ENCODE peak calls at places on chromosome 15, in five cellular contexts. N is OCI-LY7, I is heart right ventricle, P is fibroblast of mammary gland, U is omental fat pad. A is an unnamed sample.

GRCh38 chr15:71338251-71338650 is 223.0 kb downstream of the THSD4 start:
- DNase-seq in U (no peak), N (no peak), P (no peak), I (peak), A (no peak)

GRCh38 chr15:66682246-66682645 is 19.8 kb upstream of the SMAD6 start:
- DNase-seq in N (no peak), I (no peak), U (no peak), P (no peak), A (no peak)

GRCh38 chr15:96326551-96327154 is 3.8 kb upstream of the NR2F2 start:
- DNase-seq in U (no peak), N (no peak), P (peak), I (no peak), A (no peak)

GRCh38 chr15:77966540-77967290 is 110.8 kb downstream of the TBC1D2B start:
- DNase-seq in U (no peak), N (peak), I (peak), P (peak), A (no peak)

GRCh38 chr15:74203914-74204431 is 1.4 kb upstream of the STRA6 start:
- DNase-seq in P (peak), I (peak), N (no peak), U (no peak), A (no peak)

GRCh38 chr15:40320931-40321371 is 2.5 kb upstream of the INAFM2 start:
- DNase-seq in U (no peak), I (peak), N (peak), P (peak), A (peak)

GRCh38 chr15:64855206-64856000 is 13.7 kb downstream of the PLEKHO2 start:
- DNase-seq in I (no peak), N (no peak), U (no peak), P (no peak), A (no peak)

GRCh38 chr15:48177383-48177874 is 666 bp downstream of the MYEF2 start:
- DNase-seq in I (peak), U (no peak), N (peak), P (peak), A (no peak)

GRCh38 chr15:35626984-35627383 is 81.0 kb upstream of the DPH6 start:
- DNase-seq in I (no peak), P (no peak), U (no peak), N (no peak), A (no peak)

GRCh38 chr15:53978248-53978906 is at the start of gene UNC13C:
- DNase-seq in N (no peak), P (no peak), I (peak), U (no peak), A (no peak)

GRCh38 chr15:39756806-39757522 is 25.7 kb downstream of the FSIP1 start:
- DNase-seq in P (peak), N (peak), U (no peak), I (peak), A (no peak)

GRCh38 chr15:47548986-47549385 is 168.3 kb upstream of the SEMA6D start:
- DNase-seq in U (no peak), N (no peak), I (no peak), P (no peak), A (no peak)

GRCh38 chr15:41233367-41233771 is 2.3 kb downstream of the CHP1 start:
- DNase-seq in N (no peak), U (no peak), I (no peak), P (peak), A (no peak)

GRCh38 chr15:92914768-92915221 is 14.7 kb downstream of the CHD2 start:
- DNase-seq in N (no peak), I (no peak), P (no peak), U (no peak), A (no peak)

GRCh38 chr15:92663250-92663951 is 7.8 kb upstream of the FAM174B start:
- DNase-seq in N (no peak), P (no peak), U (no peak), I (no peak), A (no peak)

GRCh38 chr15:55403531-55403930 is 4.6 kb downstream of the CCPG1 start:
- DNase-seq in N (peak), P (peak), I (no peak), U (no peak), A (no peak)

GRCh38 chr15:34367128-34368081 is at the start of gene LPCAT4:
- DNase-seq in U (peak), I (peak), N (peak), P (peak), A (peak)

GRCh38 chr15:80609111-80609510 is 86.0 kb upstream of the ABHD17C start:
- DNase-seq in P (no peak), I (no peak), U (no peak), N (no peak), A (no peak)

DNA sequence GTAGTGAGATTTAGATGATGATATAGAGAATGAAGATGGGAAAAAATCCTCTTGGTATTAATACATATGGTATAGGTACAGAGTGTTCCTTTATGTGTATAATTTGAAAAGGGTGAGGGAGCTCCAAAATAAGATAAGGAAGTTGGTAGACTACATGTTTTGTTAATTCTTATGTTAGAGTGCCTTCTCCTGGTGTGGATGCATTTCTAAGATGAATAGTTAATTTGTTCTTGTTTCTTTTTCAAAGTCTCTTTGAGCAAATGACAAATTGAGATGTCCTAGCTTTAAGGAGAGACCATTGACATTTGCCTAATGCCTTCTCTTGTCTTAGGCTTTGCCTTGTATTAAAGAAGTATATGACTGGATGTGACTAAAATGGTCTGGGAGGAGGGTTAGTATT is 34.1 kb downstream of the AKAP13 start:
- DNase-seq in I (no peak), N (no peak), U (no peak), P (peak), A (no peak)
- TF ChIP-seq CTCF in I (no peak), N (peak), U (no peak), P (peak), A (peak)

DNA sequence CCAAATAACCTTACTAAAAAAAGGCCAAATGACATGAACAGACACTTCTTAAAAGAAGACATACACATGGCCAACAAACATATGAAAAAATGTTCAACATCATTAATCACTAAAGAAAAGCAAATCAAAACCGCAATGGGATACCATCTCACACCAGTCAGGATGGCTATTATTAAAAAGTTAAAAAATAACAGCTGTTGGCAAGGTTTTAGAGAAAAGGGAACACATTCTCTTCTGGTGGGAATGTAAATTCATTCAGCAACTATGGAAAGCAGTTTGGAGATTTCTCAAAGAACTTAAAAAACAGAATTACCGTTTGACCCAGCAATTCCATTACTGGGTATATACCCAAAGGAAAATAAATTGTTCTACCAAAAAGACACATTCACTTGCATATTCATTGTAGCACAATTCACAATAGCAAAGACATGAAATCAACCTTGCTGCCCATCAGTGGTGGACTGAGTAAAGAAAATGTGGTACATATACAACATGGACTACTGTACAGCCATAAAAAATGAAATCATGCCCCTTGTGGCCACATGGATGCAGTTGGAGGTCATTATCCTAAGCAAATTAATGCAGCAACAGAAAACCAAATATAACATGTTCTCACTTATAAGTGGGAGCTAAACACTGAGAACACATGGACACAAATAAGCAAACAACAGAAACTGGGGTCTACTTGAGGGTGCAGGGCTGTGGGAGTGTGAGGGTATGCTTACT is 190.7 kb upstream of the MCTP2 start:
- DNase-seq in N (no peak), I (no peak), P (peak), U (no peak), A (no peak)
- TF ChIP-seq CTCF in N (peak), I (no peak), P (peak), U (no peak), A (no peak)

GRCh38 chr15:63047792-63048114 is 5.2 kb downstream of the TPM1 start:
- DNase-seq in U (no peak), P (no peak), N (no peak), I (no peak), A (no peak)

GRCh38 chr15:63048115-63048985 is 5.8 kb downstream of the TPM1 start:
- DNase-seq in I (peak), U (peak), N (peak), P (peak), A (peak)

GRCh38 chr15:63049747-63050439 is 7.3 kb downstream of the TPM1 start:
- DNase-seq in N (no peak), P (no peak), I (no peak), U (no peak), A (no peak)

GRCh38 chr15:63050737-63051700 is 8.5 kb downstream of the TPM1 start:
- DNase-seq in I (no peak), P (peak), U (no peak), N (no peak), A (no peak)

DNA sequence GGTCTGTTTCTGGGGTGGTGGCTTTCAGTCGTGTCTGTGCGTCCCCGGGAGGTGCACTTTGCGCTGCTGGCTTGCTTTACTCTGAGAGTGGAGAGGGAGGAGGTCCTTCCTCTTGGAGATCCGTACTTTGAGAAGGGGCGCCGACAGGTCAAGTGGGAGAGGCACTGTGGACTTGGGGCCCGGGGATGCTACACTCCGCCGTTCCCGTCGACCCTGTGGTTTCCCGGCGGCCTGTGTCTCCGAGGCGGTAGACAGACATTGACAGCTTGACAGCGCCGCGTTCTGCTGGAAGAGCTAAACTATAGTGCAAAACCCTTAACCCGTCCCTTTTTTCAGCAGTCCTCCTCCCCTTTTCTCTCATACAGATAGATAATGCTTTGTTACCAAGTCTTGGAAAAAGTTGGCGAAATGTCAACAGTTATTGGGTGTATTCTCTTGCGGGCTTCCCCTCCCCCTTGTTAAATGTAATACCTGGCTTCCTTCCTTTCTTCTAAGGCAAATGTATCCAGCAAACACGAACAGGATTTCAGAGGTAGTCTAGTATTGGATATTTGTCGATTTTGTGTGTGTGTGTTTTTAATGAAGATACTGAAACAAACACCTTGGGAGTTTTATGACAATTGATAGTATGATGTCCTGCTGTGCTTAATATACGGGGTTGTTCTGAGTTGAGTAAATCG is 6.6 kb downstream of the TPM1 start:
- DNase-seq in I (peak), P (peak), U (no peak), N (peak), A (peak)
- TF ChIP-seq CTCF in I (no peak), P (no peak), U (no peak), N (no peak), A (no peak)

GRCh38 chr15:98381446-98381845 is 266.9 kb upstream of the IGF1R start:
- DNase-seq in U (no peak), P (no peak), I (no peak), N (no peak), A (no peak)

GRCh38 chr15:98383571-98383970 is 264.8 kb upstream of the IGF1R start:
- DNase-seq in P (no peak), N (no peak), U (no peak), I (no peak), A (no peak)

GRCh38 chr15:98386594-98386993 is 261.7 kb upstream of the IGF1R start:
- DNase-seq in U (no peak), P (no peak), I (no peak), N (no peak), A (no peak)

GRCh38 chr15:98384328-98385029 is 263.9 kb upstream of the IGF1R start:
- DNase-seq in U (no peak), P (no peak), I (no peak), N (no peak), A (no peak)

GRCh38 chr15:98382139-98382538 is 266.2 kb upstream of the IGF1R start:
- DNase-seq in P (no peak), N (no peak), I (no peak), U (no peak), A (no peak)
- TF ChIP-seq CTCF in P (no peak), N (peak), I (no peak), U (no peak), A (no peak)

DNA sequence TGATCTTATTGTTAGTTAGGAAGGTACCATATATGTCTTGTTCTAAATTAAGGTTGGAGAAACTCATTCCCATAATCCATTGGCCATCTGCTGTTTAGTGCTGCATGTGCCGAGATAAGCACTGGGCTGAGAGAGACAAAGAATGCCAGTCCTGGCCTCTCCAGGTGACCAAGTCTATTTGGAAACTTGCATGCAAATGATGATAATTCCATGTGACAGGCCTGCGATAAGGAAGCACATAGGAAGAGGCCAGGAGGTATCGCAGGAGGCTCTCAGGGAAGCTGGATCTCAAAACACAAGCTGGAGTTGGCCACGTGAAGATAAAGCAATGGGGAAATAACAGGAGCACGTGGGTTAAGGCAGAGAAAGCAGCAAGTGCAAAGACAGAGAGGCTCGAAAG is 39.7 kb downstream of the MYO5C start:
- DNase-seq in N (no peak), P (no peak), U (no peak), I (no peak), A (no peak)
- TF ChIP-seq CTCF in N (no peak), P (no peak), U (no peak), I (no peak), A (no peak)

GRCh38 chr15:59751552-59752413 is 62.7 kb upstream of the BNIP2 start:
- DNase-seq in N (peak), P (peak), U (no peak), I (no peak), A (no peak)
- TF ChIP-seq CTCF in N (peak), P (peak), U (no peak), I (peak), A (peak)

GRCh38 chr15:99426431-99427105 is 139.2 kb upstream of the MEF2A start:
- DNase-seq in N (no peak), P (no peak), U (no peak), I (no peak), A (no peak)

GRCh38 chr15:99424131-99424571 is 141.6 kb upstream of the MEF2A start:
- DNase-seq in U (peak), I (no peak), P (no peak), N (no peak), A (no peak)

GRCh38 chr15:99424978-99425665 is 140.7 kb upstream of the MEF2A start:
- DNase-seq in U (peak), N (no peak), P (peak), I (peak), A (no peak)

GRCh38 chr15:99427210-99427609 is 138.6 kb upstream of the MEF2A start:
- DNase-seq in N (no peak), I (no peak), P (no peak), U (peak), A (no peak)

DNA sequence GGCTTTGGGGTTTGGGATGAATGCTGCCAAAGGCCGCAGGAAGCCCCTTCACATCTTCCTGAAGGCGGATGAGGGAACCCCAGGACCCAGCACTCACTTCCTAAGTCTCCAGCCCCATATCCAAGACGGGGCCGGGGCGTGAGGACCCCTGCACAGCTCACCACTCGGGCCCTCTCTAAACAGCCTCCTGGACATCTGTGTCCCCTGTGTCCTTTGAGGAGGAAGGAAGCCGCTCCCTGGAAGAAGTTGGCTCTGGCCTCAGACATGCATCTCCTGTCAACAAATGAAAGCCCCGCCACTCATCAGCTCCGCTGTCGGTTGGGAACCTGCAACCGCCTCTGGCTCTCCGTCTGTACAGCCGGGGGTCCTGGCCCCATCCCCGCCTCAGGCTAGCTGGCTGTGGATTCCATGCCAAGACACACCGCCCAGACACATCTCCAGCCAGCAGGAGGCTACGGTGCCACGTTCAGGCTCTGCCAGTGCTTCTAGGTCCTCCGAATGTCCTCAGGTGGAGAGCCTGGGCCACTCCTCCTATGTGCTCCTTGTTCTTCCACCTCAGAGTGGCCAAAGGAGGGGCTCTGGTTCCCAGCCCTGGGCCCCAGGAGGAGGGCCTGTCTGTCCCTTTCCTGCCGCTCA is 140.0 kb upstream of the MEF2A start:
- DNase-seq in I (peak), P (no peak), U (peak), N (no peak), A (no peak)
- TF ChIP-seq CTCF in I (peak), P (peak), U (no peak), N (no peak), A (no peak)

GRCh38 chr15:33218071-33218491 is 23.6 kb upstream of the FMN1 start:
- DNase-seq in U (no peak), P (no peak), I (no peak), N (no peak), A (no peak)

GRCh38 chr15:33211409-33211808 is 16.9 kb upstream of the FMN1 start:
- DNase-seq in I (peak), U (no peak), P (peak), N (no peak), A (no peak)

DNA sequence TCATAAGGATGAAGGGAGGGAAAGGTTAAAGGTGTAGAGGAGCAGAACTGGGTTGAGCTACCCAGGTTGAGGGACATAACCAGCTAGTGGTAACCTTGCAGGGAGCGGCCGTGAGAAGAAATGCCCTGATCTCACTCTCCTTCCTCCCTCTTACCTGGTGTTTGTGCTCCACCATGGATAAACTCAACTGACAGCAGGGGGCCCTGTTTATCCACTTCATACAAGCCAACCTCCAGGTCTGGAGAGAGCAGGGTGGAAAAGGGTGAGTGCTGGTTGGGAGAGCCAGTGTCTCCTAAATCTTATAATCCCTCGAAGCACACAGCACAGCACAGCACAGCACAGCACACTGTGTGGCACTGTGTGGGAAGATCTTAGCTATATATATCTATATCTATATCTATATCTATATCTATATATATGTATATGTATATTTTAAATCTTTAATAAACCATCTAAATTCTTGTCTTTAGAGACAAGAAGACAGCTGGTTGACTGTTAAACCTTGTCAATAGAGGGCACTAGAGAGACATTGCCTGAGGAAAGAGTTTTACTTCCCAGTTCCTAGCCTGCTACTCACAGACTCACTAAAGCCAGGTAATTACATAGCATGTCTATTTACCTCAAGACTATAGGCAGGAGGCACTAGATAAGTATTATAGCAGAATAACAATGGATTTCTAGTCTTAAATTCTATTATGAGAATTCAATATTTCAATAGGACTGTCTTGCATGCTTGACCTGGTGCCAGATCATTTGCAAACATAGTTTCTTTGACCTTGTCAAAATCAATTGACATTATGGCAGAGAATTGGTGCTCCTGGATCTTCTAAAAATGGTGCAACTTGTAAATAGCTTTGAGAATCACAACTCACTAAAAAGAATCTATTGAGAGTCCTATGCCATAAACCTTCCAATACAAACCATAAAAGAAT is 21.7 kb upstream of the FMN1 start:
- DNase-seq in N (peak), U (no peak), P (peak), I (no peak), A (no peak)
- TF ChIP-seq CTCF in N (peak), U (no peak), P (peak), I (peak), A (peak)